ENCODE peak calls at places on chromosome 1, in nine cellular contexts. E is ovary, B is astrocyte of the spinal cord, D is uterus, L is fibroblast of lung, F is dorsolateral prefrontal cortex, G is H1, H is cardiac fibroblast, Y is AG04449. O is an unnamed sample.

GRCh38 chr1:63590161-63590560 is 3.0 kb upstream of the PGM1 start:
- DNase-seq in E (no peak), B (peak; percentile 76), D (no peak), L (peak; percentile 91), F (no peak), G (no peak), H (peak; percentile 19), Y (no peak), O (no peak)

GRCh38 chr1:29259802-29260441 is 23.6 kb downstream of the PTPRU start:
- DNase-seq in E (peak; percentile 58), B (peak; percentile 30), D (peak; percentile 43), L (peak; percentile 39), F (no peak), G (peak; percentile 89), H (no peak), Y (no peak), O (no peak)

GRCh38 chr1:76503100-76503499 is 364.2 kb upstream of the ST6GALNAC5 start:
- DNase-seq in E (no peak), B (no peak), D (no peak), L (no peak), F (no peak), G (peak; percentile 52), H (no peak), Y (no peak), O (no peak)

GRCh38 chr1:186974774-186975181 is 146.0 kb downstream of the PLA2G4A start:
- DNase-seq in E (no peak), B (peak; percentile 90), D (no peak), L (peak; percentile 91), F (no peak), G (no peak), H (peak; percentile 76), Y (peak; percentile 90), O (peak; percentile 99)

GRCh38 chr1:247322437-247322836 is 9.2 kb downstream of the ZNF496 start:
- DNase-seq in E (no peak), B (no peak), D (no peak), L (no peak), F (no peak), G (no peak), H (no peak), Y (no peak), O (no peak)

GRCh38 chr1:168504064-168504837 is 39.5 kb downstream of the XCL2 start:
- DNase-seq in E (no peak), B (no peak), D (no peak), L (peak; percentile 88), F (no peak), G (no peak), H (peak; percentile 91), Y (no peak), O (no peak)

GRCh38 chr1:8302181-8302681 is 15.7 kb upstream of the SLC45A1 start:
- DNase-seq in E (no peak), B (peak; percentile 60), D (no peak), L (peak; percentile 22), F (no peak), G (no peak), H (no peak), Y (no peak), O (no peak)

GRCh38 chr1:103106426-103107321 is 1.6 kb downstream of the COL11A1 start:
- DNase-seq in E (peak; percentile 31), B (peak; percentile 76), D (no peak), L (peak; percentile 46), F (no peak), G (peak; percentile 66), H (peak; percentile 58), Y (no peak), O (no peak)

GRCh38 chr1:203592728-203593127 is 33.9 kb upstream of the ATP2B4 start:
- DNase-seq in E (no peak), B (no peak), D (no peak), L (no peak), F (no peak), G (no peak), H (peak; percentile 93), Y (no peak), O (no peak)

GRCh38 chr1:91720044-91720443 is 165.9 kb downstream of the TGFBR3 start:
- DNase-seq in E (no peak), B (no peak), D (no peak), L (no peak), F (no peak), G (no peak), H (no peak), Y (no peak), O (no peak)

GRCh38 chr1:97050501-97050900 is 328.9 kb downstream of the PTBP2 start:
- DNase-seq in E (no peak), B (peak; percentile 56), D (no peak), L (peak; percentile 70), F (no peak), G (no peak), H (peak; percentile 76), Y (no peak), O (no peak)

GRCh38 chr1:32964461-32965250 is at the start of gene RNF19B:
- DNase-seq in E (peak; percentile 95), B (peak; percentile 95), D (peak; percentile 93), L (peak; percentile 90), F (peak; percentile 92), G (peak; percentile 96), H (peak; percentile 95), Y (peak; percentile 26), O (peak; percentile 63)
- TF ChIP-seq CTCF in E (no peak), B (no peak), D (no peak), L (no peak), F (peak; percentile 38), G (no peak), H (no peak), Y (no peak), O (no peak)

DNA sequence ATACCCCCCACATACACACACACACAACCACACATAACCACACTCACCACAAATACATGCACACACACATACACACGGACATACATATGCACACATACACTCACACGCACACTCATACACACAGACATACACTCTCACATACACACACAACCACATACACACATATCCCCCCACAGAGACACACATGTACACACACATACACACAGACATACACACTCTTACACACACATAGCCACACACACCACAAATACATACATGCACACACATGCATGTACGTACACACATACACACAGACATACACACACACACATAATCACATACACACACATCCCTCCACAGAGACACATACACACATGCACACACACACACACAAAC is 25.5 kb downstream of the C1QB start:
- DNase-seq in E (no peak), B (no peak), D (no peak), L (no peak), F (no peak), G (no peak), H (no peak), Y (no peak), O (no peak)
- H3K4me3 ChIP-seq in E (no peak overlapping the region), B (no peak overlapping the region), D (no peak overlapping the region), L (no peak overlapping the region), F (no peak overlapping the region), G (no peak overlapping the region), H (no peak overlapping the region), Y (no peak overlapping the region), O (no peak overlapping the region)

GRCh38 chr1:152398812-152399698 is 15.0 kb downstream of the CRNN start:
- DNase-seq in E (no peak), B (no peak), D (no peak), L (no peak), F (no peak), G (no peak), H (peak; percentile 31), Y (no peak), O (no peak)
- TF ChIP-seq CTCF in E (no peak), B (peak; percentile 37), D (no peak), L (no peak), F (no peak), G (no peak), H (peak; percentile 33), Y (no peak), O (peak; percentile 42)

GRCh38 chr1:112849967-112850641 is 105.9 kb downstream of the SLC16A1 start:
- DNase-seq in E (no peak), B (no peak), D (no peak), L (no peak), F (no peak), G (peak; percentile 67), H (no peak), Y (no peak), O (no peak)
- H3K4me3 ChIP-seq in E (peak overlapping the region; percentile 16), B (peak overlapping the region; percentile 34), D (peak overlapping the region; percentile 15), L (peak overlapping the region; percentile 36), F (peak overlapping the region; percentile 77), G (peak overlapping the region; percentile 14), H (peak overlapping the region; percentile 59), Y (peak overlapping the region; percentile 59), O (peak overlapping the region; percentile 46)